ENCODE peak calls at places on chromosomes 16 and 17, in six cellular contexts. One of them, this sample, is unnamed. For H3K4me1, the result is how much of the 10 kb centered on the place peaks cover.

GRCh38 chr17:60110586-60110985 is 31.9 kb upstream of the HEATR6 start:
- DNase-seq in HCT116: no peak
- DNase-seq in K562: no peak
- DNase-seq in GM12878: no peak
- DNase-seq in HepG2: no peak
- DNase-seq in H1: no peak
- DNase-seq in this sample: no peak

GRCh38 chr16:10097273-10097672 is 85.0 kb downstream of the GRIN2A start:
- DNase-seq in HCT116: no peak
- DNase-seq in K562: no peak
- DNase-seq in GM12878: no peak
- DNase-seq in HepG2: no peak
- DNase-seq in H1: no peak
- DNase-seq in this sample: no peak

GRCh38 chr16:56344518-56345405 is 80.6 kb downstream of the AMFR start:
- DNase-seq in HCT116: no peak
- DNase-seq in K562: peak
- DNase-seq in GM12878: no peak
- DNase-seq in HepG2: no peak
- DNase-seq in H1: no peak
- DNase-seq in this sample: no peak

GRCh38 chr16:11251525-11252481 is 4.2 kb downstream of the SOCS1 start:
- DNase-seq in HCT116: no peak
- DNase-seq in K562: no peak
- DNase-seq in GM12878: no peak
- DNase-seq in HepG2: no peak
- DNase-seq in H1: no peak
- DNase-seq in this sample: no peak

GRCh38 chr17:68015081-68015723 is 18.9 kb upstream of the C17orf58 start:
- DNase-seq in HCT116: no peak
- DNase-seq in K562: no peak
- DNase-seq in GM12878: no peak
- DNase-seq in HepG2: no peak
- DNase-seq in H1: no peak
- DNase-seq in this sample: no peak

GRCh38 chr16:55454861-55455260 is 24.1 kb upstream of the MMP2 start:
- DNase-seq in HCT116: no peak
- DNase-seq in K562: no peak
- DNase-seq in GM12878: no peak
- DNase-seq in HepG2: no peak
- DNase-seq in H1: no peak
- DNase-seq in this sample: no peak

GRCh38 chr17:1325766-1326165 is 46.3 kb downstream of the TRARG1 start:
- DNase-seq in HCT116: no peak
- DNase-seq in K562: no peak
- DNase-seq in GM12878: no peak
- DNase-seq in HepG2: no peak
- DNase-seq in H1: no peak
- DNase-seq in this sample: no peak

GRCh38 chr17:7836596-7837374 is 2.8 kb downstream of the KDM6B start:
- DNase-seq in HCT116: peak
- DNase-seq in K562: peak
- DNase-seq in GM12878: peak
- DNase-seq in HepG2: peak
- DNase-seq in H1: peak
- DNase-seq in this sample: peak

GRCh38 chr17:1532836-1533602 is 16.6 kb upstream of the INPP5K start:
- DNase-seq in HCT116: no peak
- DNase-seq in K562: peak
- DNase-seq in GM12878: no peak
- DNase-seq in HepG2: no peak
- DNase-seq in H1: peak
- DNase-seq in this sample: no peak

GRCh38 chr17:57612202-57613071 is 132.7 kb downstream of the CCDC182 start:
- DNase-seq in HCT116: no peak
- DNase-seq in K562: peak
- DNase-seq in GM12878: peak
- DNase-seq in HepG2: peak
- DNase-seq in H1: no peak
- DNase-seq in this sample: peak

GRCh38 chr16:72434159-72434558 is 262.2 kb upstream of the PMFBP1 start:
- DNase-seq in HCT116: peak
- DNase-seq in K562: no peak
- DNase-seq in GM12878: no peak
- DNase-seq in HepG2: no peak
- DNase-seq in H1: no peak
- DNase-seq in this sample: peak

GRCh38 chr17:57924677-57925076 is 30.5 kb downstream of the CUEDC1 start:
- DNase-seq in HCT116: no peak
- DNase-seq in K562: no peak
- DNase-seq in GM12878: no peak
- DNase-seq in HepG2: no peak
- DNase-seq in H1: no peak
- DNase-seq in this sample: no peak

GRCh38 chr17:43831633-43832032 is 1.3 kb downstream of the MPP3 start:
- DNase-seq in HCT116: no peak
- DNase-seq in K562: no peak
- DNase-seq in GM12878: no peak
- DNase-seq in HepG2: no peak
- DNase-seq in H1: no peak
- DNase-seq in this sample: no peak

GRCh38 chr16:81910366-81910885 is 100.8 kb downstream of the SDR42E1 start:
- DNase-seq in HCT116: no peak
- DNase-seq in K562: no peak
- DNase-seq in GM12878: no peak
- DNase-seq in HepG2: no peak
- DNase-seq in H1: no peak
- DNase-seq in this sample: no peak

GRCh38 chr17:21253646-21254441 is 634 bp upstream of the NATD1 start:
- DNase-seq in HCT116: no peak
- DNase-seq in K562: no peak
- DNase-seq in GM12878: no peak
- DNase-seq in HepG2: no peak
- DNase-seq in H1: no peak
- DNase-seq in this sample: no peak

GRCh38 chr16:89266521-89267134 is 49.1 kb downstream of the ZNF778 start:
- DNase-seq in HCT116: no peak
- DNase-seq in K562: no peak
- DNase-seq in GM12878: no peak
- DNase-seq in HepG2: no peak
- DNase-seq in H1: no peak
- DNase-seq in this sample: no peak

GRCh38 chr16:89268585-89268984 is 51.1 kb downstream of the ZNF778 start:
- DNase-seq in HCT116: no peak
- DNase-seq in K562: no peak
- DNase-seq in GM12878: no peak
- DNase-seq in HepG2: no peak
- DNase-seq in H1: no peak
- DNase-seq in this sample: no peak

GRCh38 chr16:89261691-89262563 is 44.4 kb downstream of the ZNF778 start:
- DNase-seq in HCT116: no peak
- DNase-seq in K562: no peak
- DNase-seq in GM12878: no peak
- DNase-seq in HepG2: peak
- DNase-seq in H1: no peak
- DNase-seq in this sample: no peak

GRCh38 chr16:89265647-89266046 is 48.1 kb downstream of the ZNF778 start:
- DNase-seq in HCT116: no peak
- DNase-seq in K562: no peak
- DNase-seq in GM12878: no peak
- DNase-seq in HepG2: no peak
- DNase-seq in H1: no peak
- DNase-seq in this sample: no peak

DNA sequence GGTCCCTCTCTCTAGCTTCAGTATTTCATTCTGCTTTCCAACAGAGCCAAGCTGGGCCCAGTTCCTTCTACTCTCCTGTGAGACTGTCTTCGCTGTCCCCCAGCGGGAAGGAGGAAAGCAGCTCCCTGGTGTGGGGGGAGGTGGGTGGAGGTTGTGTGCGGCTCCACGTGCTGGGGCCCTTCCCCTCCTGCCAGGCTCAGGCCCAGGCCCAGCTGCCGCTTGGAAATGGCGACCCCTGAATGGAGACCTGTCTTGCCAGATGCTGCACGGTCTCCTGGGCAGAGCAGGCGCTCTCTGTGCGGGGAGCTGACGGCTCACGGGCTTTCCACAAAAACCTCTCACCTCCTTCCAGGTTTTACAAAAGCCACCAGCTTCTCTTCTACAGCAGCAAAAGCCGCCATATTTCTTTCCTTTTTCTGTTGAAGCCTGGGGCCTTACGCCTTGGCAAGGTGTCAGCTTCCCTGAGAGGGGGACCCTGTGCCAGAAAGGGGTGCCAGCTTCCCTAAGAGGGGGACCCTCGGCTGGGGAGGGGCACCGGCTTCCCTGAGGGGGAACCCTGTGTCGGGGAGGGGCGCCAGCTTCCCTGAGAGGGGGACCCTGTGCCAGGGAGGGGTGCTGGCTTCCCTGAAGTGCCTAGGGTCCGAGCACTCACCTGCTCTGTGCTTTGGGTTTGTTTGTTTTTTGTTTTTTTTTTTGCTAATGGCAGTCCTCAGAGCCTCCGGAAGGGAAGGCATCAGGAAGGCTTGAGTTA is 47.5 kb downstream of the ZNF778 start:
- DNase-seq in HCT116: no peak
- DNase-seq in K562: no peak
- DNase-seq in GM12878: no peak
- DNase-seq in HepG2: no peak
- DNase-seq in H1: no peak
- DNase-seq in this sample: no peak
- H3K4me1 ChIP-seq in HCT116: under half
- H3K4me1 ChIP-seq in K562: under half
- H3K4me1 ChIP-seq in GM12878: under half
- H3K4me1 ChIP-seq in HepG2: under half
- H3K4me1 ChIP-seq in H1: under half
- H3K4me1 ChIP-seq in this sample: under half

GRCh38 chr16:5024632-5025031 is 9.1 kb downstream of the NAGPA start:
- DNase-seq in HCT116: peak
- DNase-seq in K562: no peak
- DNase-seq in GM12878: no peak
- DNase-seq in HepG2: no peak
- DNase-seq in H1: no peak
- DNase-seq in this sample: no peak

GRCh38 chr16:5019775-5020174 is 14.0 kb downstream of the NAGPA start:
- DNase-seq in HCT116: no peak
- DNase-seq in K562: no peak
- DNase-seq in GM12878: no peak
- DNase-seq in HepG2: no peak
- DNase-seq in H1: no peak
- DNase-seq in this sample: no peak

GRCh38 chr16:5025171-5025632 is 8.5 kb downstream of the NAGPA start:
- DNase-seq in HCT116: no peak
- DNase-seq in K562: no peak
- DNase-seq in GM12878: no peak
- DNase-seq in HepG2: no peak
- DNase-seq in H1: peak
- DNase-seq in this sample: peak

GRCh38 chr16:5020551-5020950 is 13.2 kb downstream of the NAGPA start:
- DNase-seq in HCT116: no peak
- DNase-seq in K562: no peak
- DNase-seq in GM12878: no peak
- DNase-seq in HepG2: no peak
- DNase-seq in H1: no peak
- DNase-seq in this sample: no peak

DNA sequence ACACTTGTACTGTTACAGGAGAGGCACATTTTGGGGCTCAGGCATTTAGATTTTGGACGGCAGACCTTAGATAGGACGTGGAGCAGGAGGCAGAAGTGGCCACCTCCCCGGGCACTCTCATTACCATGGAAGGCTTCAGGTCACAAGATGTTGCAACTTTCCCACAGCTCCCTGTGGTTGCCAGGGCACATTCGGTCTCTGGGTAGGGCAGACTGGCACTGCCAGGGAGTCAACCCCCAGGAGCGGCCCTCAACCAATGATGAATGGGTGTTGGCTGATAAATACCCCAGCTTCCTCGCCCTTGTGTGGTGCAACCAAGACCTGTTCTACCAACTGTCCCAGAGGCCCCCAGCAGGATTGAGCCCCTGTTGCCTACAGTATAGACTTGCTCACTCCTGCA is 11.2 kb downstream of the NAGPA start:
- DNase-seq in HCT116: no peak
- DNase-seq in K562: no peak
- DNase-seq in GM12878: no peak
- DNase-seq in HepG2: no peak
- DNase-seq in H1: no peak
- DNase-seq in this sample: no peak
- TF ChIP-seq ZNF274 in HCT116: no peak
- TF ChIP-seq ZNF274 in K562: no peak
- TF ChIP-seq ZNF274 in GM12878: no peak
- TF ChIP-seq ZNF274 in HepG2: no peak
- TF ChIP-seq ZNF274 in H1: no peak
- TF ChIP-seq ZNF274 in this sample: no peak

GRCh38 chr17:38727661-38728220 is 2.4 kb upstream of the CISD3 start:
- DNase-seq in HCT116: no peak
- DNase-seq in K562: no peak
- DNase-seq in GM12878: no peak
- DNase-seq in HepG2: no peak
- DNase-seq in H1: no peak
- DNase-seq in this sample: no peak

GRCh38 chr17:38728290-38728831 is 1.8 kb upstream of the CISD3 start:
- DNase-seq in HCT116: no peak
- DNase-seq in K562: no peak
- DNase-seq in GM12878: peak
- DNase-seq in HepG2: no peak
- DNase-seq in H1: no peak
- DNase-seq in this sample: no peak

GRCh38 chr17:38730526-38731379 is 612 bp downstream of the CISD3 start:
- DNase-seq in HCT116: no peak
- DNase-seq in K562: no peak
- DNase-seq in GM12878: no peak
- DNase-seq in HepG2: peak
- DNase-seq in H1: no peak
- DNase-seq in this sample: no peak

GRCh38 chr17:38729886-38730525 is at the start of gene CISD3:
- DNase-seq in HCT116: peak
- DNase-seq in K562: peak
- DNase-seq in GM12878: no peak
- DNase-seq in HepG2: peak
- DNase-seq in H1: no peak
- DNase-seq in this sample: peak

GRCh38 chr17:38729368-38729885 is 714 bp upstream of the CISD3 start:
- DNase-seq in HCT116: no peak
- DNase-seq in K562: no peak
- DNase-seq in GM12878: no peak
- DNase-seq in HepG2: no peak
- DNase-seq in H1: no peak
- DNase-seq in this sample: no peak
- H3K4me1 ChIP-seq in HCT116: under half
- H3K4me1 ChIP-seq in K562: half or more
- H3K4me1 ChIP-seq in GM12878: under half
- H3K4me1 ChIP-seq in HepG2: half or more
- H3K4me1 ChIP-seq in H1: under half
- H3K4me1 ChIP-seq in this sample: under half

DNA sequence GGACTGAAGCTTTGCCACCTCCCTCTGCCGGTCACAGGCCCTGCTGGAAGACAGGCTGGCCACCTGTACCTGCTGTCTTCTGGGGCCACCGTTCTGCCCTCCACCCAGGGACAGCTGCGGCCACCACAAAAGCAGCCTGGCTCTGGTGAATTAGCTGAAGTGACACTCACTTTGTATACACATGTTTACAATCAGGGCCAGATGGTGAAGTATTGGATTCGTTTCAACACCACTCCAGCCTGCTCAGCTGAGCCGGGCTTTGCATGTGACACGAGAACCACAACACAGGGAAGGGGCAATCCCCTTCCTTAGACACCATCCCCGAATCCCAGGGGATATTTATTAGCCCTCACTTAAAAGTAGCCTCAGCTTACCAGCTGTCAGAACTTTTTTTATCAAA is 191.5 kb upstream of the RPL38 start:
- DNase-seq in HCT116: no peak
- DNase-seq in K562: no peak
- DNase-seq in GM12878: no peak
- DNase-seq in HepG2: no peak
- DNase-seq in H1: no peak
- DNase-seq in this sample: no peak
- TF ChIP-seq ZNF274 in HCT116: no peak
- TF ChIP-seq ZNF274 in K562: no peak
- TF ChIP-seq ZNF274 in GM12878: no peak
- TF ChIP-seq ZNF274 in HepG2: no peak
- TF ChIP-seq ZNF274 in H1: no peak
- TF ChIP-seq ZNF274 in this sample: no peak

This sample was measured in NT2/D1.